ENCODE peak calls at places on chromosome 18, in nine cellular contexts. U, M, Z, D, Y, B, T, R and A are unnamed samples.
A peak's percentile ranks its signal among the peaks of the same experiment; 100 is the strongest.

GRCh38 chr18:45993441-45993840 is 26.3 kb upstream of the EPG5 start:
- DNase-seq in U (no peak), M (no peak), Z (peak; percentile 17), D (no peak), Y (no peak), B (peak; percentile 91), T (no peak), R (no peak), A (no peak)

GRCh38 chr18:21612125-21613100 is at the start of gene SNRPD1:
- DNase-seq in U (peak; percentile 78), M (peak; percentile 64), Z (peak; percentile 96), D (peak; percentile 88), Y (peak; percentile 89), B (peak; percentile 90), T (peak; percentile 63), R (peak; percentile 86), A (peak; percentile 91)

GRCh38 chr18:69795785-69796184 is 151.9 kb downstream of the CD226 start:
- DNase-seq in U (no peak), M (no peak), Z (no peak), D (no peak), Y (no peak), B (peak; percentile 62), T (no peak), R (no peak), A (no peak)

GRCh38 chr18:78979058-78979680 is 449 bp upstream of the SALL3 start:
- DNase-seq in U (no peak), M (no peak), Z (no peak), D (no peak), Y (no peak), B (no peak), T (no peak), R (no peak), A (no peak)

GRCh38 chr18:69257861-69258458 is 142.7 kb upstream of the DOK6 start:
- DNase-seq in U (no peak), M (no peak), Z (no peak), D (no peak), Y (no peak), B (peak; percentile 69), T (no peak), R (no peak), A (no peak)

GRCh38 chr18:2980607-2980923 is 32.4 kb downstream of the LPIN2 start:
- DNase-seq in U (no peak), M (no peak), Z (no peak), D (peak; percentile 40), Y (no peak), B (no peak), T (no peak), R (no peak), A (no peak)

GRCh38 chr18:61651145-61651879 is 241.5 kb downstream of the RNF152 start:
- DNase-seq in U (no peak), M (no peak), Z (no peak), D (no peak), Y (no peak), B (no peak), T (no peak), R (no peak), A (no peak)

GRCh38 chr18:58288922-58289797 is 245.1 kb downstream of the NEDD4L start:
- DNase-seq in U (no peak), M (peak; percentile 69), Z (no peak), D (no peak), Y (no peak), B (peak; percentile 65), T (no peak), R (no peak), A (no peak)

GRCh38 chr18:45962461-45962860 is 4.7 kb downstream of the EPG5 start:
- DNase-seq in U (no peak), M (no peak), Z (no peak), D (no peak), Y (no peak), B (peak; percentile 77), T (no peak), R (no peak), A (no peak)

GRCh38 chr18:13138822-13139139 is 79.8 kb upstream of the LDLRAD4 start:
- DNase-seq in U (no peak), M (no peak), Z (no peak), D (no peak), Y (no peak), B (no peak), T (no peak), R (no peak), A (no peak)

GRCh38 chr18:13136689-13137040 is 81.9 kb upstream of the LDLRAD4 start:
- DNase-seq in U (no peak), M (no peak), Z (no peak), D (peak; percentile 56), Y (no peak), B (no peak), T (no peak), R (no peak), A (peak; percentile 21)

GRCh38 chr18:13137939-13138821 is 80.4 kb upstream of the LDLRAD4 start:
- DNase-seq in U (peak; percentile 48), M (peak; percentile 53), Z (no peak), D (peak; percentile 79), Y (peak; percentile 89), B (peak; percentile 8), T (no peak), R (no peak), A (peak; percentile 89)

GRCh38 chr18:13136056-13136688 is 82.4 kb upstream of the LDLRAD4 start:
- DNase-seq in U (no peak), M (no peak), Z (no peak), D (peak; percentile 35), Y (no peak), B (no peak), T (no peak), R (no peak), A (peak; percentile 16)

GRCh38 chr18:13137041-13137938 is 81.3 kb upstream of the LDLRAD4 start:
- DNase-seq in U (no peak), M (no peak), Z (no peak), D (peak; percentile 54), Y (no peak), B (no peak), T (no peak), R (no peak), A (peak; percentile 45)
- TF ChIP-seq POLR2A in U (no peak), M (no peak), Z (no peak), D (no peak), Y (no peak), B (no peak), T (no peak), R (no peak), A (no peak)

GRCh38 chr18:14961991-14962390 is 214.0 kb downstream of the ANKRD30B start:
- DNase-seq in U (no peak), M (no peak), Z (peak; percentile 24), D (no peak), Y (no peak), B (no peak), T (no peak), R (no peak), A (no peak)
- H3K9me3 ChIP-seq in U (no peaks in the 10 kb centered on the region), M (no peaks in the 10 kb centered on the region), Z (no peaks in the 10 kb centered on the region), D (no peaks in the 10 kb centered on the region), Y (no peaks in the 10 kb centered on the region), B (peaks cover 34% of the 10 kb centered on the region), T (no peaks in the 10 kb centered on the region), R (peaks cover 85% of the 10 kb centered on the region), A (no peaks in the 10 kb centered on the region)

GRCh38 chr18:53795610-53796009 is 428.9 kb downstream of the MBD2 start:
- DNase-seq in U (no peak), M (no peak), Z (no peak), D (no peak), Y (no peak), B (no peak), T (no peak), R (no peak), A (no peak)

GRCh38 chr18:53797998-53798397 is 426.5 kb downstream of the MBD2 start:
- DNase-seq in U (no peak), M (no peak), Z (no peak), D (no peak), Y (no peak), B (no peak), T (no peak), R (no peak), A (peak; percentile 43)

GRCh38 chr18:53798516-53798915 is 426.0 kb downstream of the MBD2 start:
- DNase-seq in U (no peak), M (no peak), Z (no peak), D (no peak), Y (no peak), B (no peak), T (no peak), R (no peak), A (no peak)

GRCh38 chr18:53796042-53796729 is 428.3 kb downstream of the MBD2 start:
- DNase-seq in U (no peak), M (no peak), Z (no peak), D (no peak), Y (no peak), B (peak; percentile 1), T (peak; percentile 18), R (no peak), A (no peak)

GRCh38 chr18:53799134-53799533 is 425.3 kb downstream of the MBD2 start:
- DNase-seq in U (no peak), M (no peak), Z (no peak), D (no peak), Y (no peak), B (no peak), T (no peak), R (no peak), A (no peak)
- TF ChIP-seq POLR2A in U (no peak), M (no peak), Z (no peak), D (no peak), Y (no peak), B (no peak), T (no peak), R (no peak), A (no peak)

GRCh38 chr18:72013512-72013911 is 530.6 kb downstream of the CBLN2 start:
- DNase-seq in U (no peak), M (no peak), Z (no peak), D (no peak), Y (no peak), B (no peak), T (no peak), R (no peak), A (no peak)
- H3K9me3 ChIP-seq in U (no peaks in the 10 kb centered on the region), M (no peaks in the 10 kb centered on the region), Z (no peaks in the 10 kb centered on the region), D (no peaks in the 10 kb centered on the region), Y (no peaks in the 10 kb centered on the region), B (no peaks in the 10 kb centered on the region), T (no peaks in the 10 kb centered on the region), R (peaks cover 45% of the 10 kb centered on the region), A (no peaks in the 10 kb centered on the region)

DNA sequence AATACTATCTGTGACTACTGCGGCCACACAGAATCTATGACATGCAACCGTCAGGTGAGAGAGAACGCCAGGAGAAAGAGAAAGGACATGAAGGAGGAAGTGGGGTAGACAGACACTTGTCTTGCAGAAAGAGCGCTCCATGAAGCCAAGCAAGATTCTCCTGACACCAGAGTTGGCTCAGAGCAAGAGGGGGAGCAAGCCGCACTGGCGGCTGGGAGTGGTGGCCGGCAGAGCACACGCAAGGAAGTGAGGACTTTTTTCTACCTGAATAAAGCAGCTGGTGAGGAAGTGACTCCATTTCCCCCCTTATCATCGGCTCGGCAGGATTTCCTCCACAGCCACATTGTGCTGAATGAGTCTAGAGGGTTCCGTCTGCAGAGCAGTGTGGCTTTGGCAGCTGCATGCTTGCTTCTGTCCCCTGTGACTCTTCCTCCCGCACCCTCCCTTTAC is 181.5 kb downstream of the BCL2 start:
- DNase-seq in U (no peak), M (no peak), Z (no peak), D (peak; percentile 43), Y (no peak), B (no peak), T (no peak), R (no peak), A (no peak)
- TF ChIP-seq POLR2A in U (no peak), M (no peak), Z (no peak), D (no peak), Y (no peak), B (no peak), T (no peak), R (no peak), A (no peak)

GRCh38 chr18:47906408-47906807 is 24.1 kb downstream of the SMAD2 start:
- DNase-seq in U (no peak), M (no peak), Z (no peak), D (no peak), Y (no peak), B (no peak), T (no peak), R (no peak), A (no peak)
- H3K9me3 ChIP-seq in U (peaks cover 33% of the 10 kb centered on the region), M (no peaks in the 10 kb centered on the region), Z (peaks cover 13% of the 10 kb centered on the region), D (no peaks in the 10 kb centered on the region), Y (no peaks in the 10 kb centered on the region), B (peaks cover 5% of the 10 kb centered on the region), T (no peaks in the 10 kb centered on the region), R (peaks cover 4% of the 10 kb centered on the region), A (peaks cover 7% of the 10 kb centered on the region)